ENCODE peak calls at places on chromosomes 5 and 9, in five cellular contexts. Q is fibroblast of lung, T is IMR-90, L is AG04450, D is uterus. M is an unnamed sample.

GRCh38 chr5:171342362-171343111 is 33.5 kb downstream of the TLX3 start:
- DNase-seq in Q (peak; percentile 74), L (peak; percentile 32), D (no peak), T (peak; percentile 71), M (peak; percentile 65)

GRCh38 chr5:143245929-143246561 is 157.4 kb downstream of the NR3C1 start:
- DNase-seq in L (no peak), D (no peak), T (peak; percentile 97), Q (peak; percentile 92), M (no peak)

GRCh38 chr9:98329281-98329680 is 73.8 kb upstream of the TBC1D2 start:
- DNase-seq in Q (no peak), T (no peak), L (no peak), D (no peak), M (no peak)

GRCh38 chr9:9942764-9943424 is 669.9 kb downstream of the PTPRD start:
- DNase-seq in L (peak; percentile 8), T (peak; percentile 42), D (no peak), Q (peak; percentile 63), M (peak; percentile 61)

GRCh38 chr5:10596886-10597451 is 33.1 kb downstream of the ANKRD33B start:
- DNase-seq in D (no peak), T (no peak), L (no peak), Q (no peak), M (no peak)

GRCh38 chr5:180107005-180107404 is 35.4 kb upstream of the RNF130 start:
- DNase-seq in Q (no peak), L (no peak), D (no peak), T (no peak), M (no peak)

GRCh38 chr5:76836181-76836580 is 13.6 kb upstream of the S100Z start:
- DNase-seq in D (no peak), T (peak; percentile 60), L (no peak), Q (peak; percentile 39), M (no peak)

GRCh38 chr9:14585730-14586473 is 107.3 kb downstream of the ZDHHC21 start:
- DNase-seq in L (no peak), T (no peak), Q (no peak), D (no peak), M (peak; percentile 90)

GRCh38 chr9:34035656-34036055 is 13.0 kb downstream of the UBAP2 start:
- DNase-seq in L (no peak), T (no peak), Q (no peak), D (no peak), M (no peak)

GRCh38 chr9:106305428-106306133 is 557.4 kb upstream of the ZNF462 start:
- DNase-seq in T (no peak), D (no peak), Q (no peak), L (no peak), M (peak; percentile 16)

GRCh38 chr5:79959407-79959806 is 31.7 kb downstream of the MTX3 start:
- DNase-seq in L (no peak), Q (no peak), D (no peak), T (no peak), M (no peak)

GRCh38 chr5:125043781-125044391 is 297.4 kb upstream of the ZNF608 start:
- DNase-seq in Q (peak; percentile 42), L (no peak), D (peak; percentile 22), T (peak; percentile 56), M (no peak)

GRCh38 chr9:135288054-135288453 is 191.5 kb upstream of the PPP1R26 start:
- DNase-seq in D (no peak), T (no peak), Q (no peak), L (no peak), M (no peak)

GRCh38 chr5:172452398-172453205 is 1.7 kb downstream of the SH3PXD2B start:
- DNase-seq in Q (peak; percentile 68), T (peak; percentile 72), L (no peak), D (peak; percentile 64), M (peak; percentile 15)
- H3K4me3 ChIP-seq in Q (peak overlapping the region; percentile 98), T (peak overlapping the region; percentile 98), L (peak overlapping the region; percentile 97), D (peak overlapping the region; percentile 96), M (no peak overlapping the region)

GRCh38 chr9:120299785-120300184 is 280.2 kb downstream of the CDK5RAP2 start:
- DNase-seq in L (no peak), Q (no peak), T (no peak), D (no peak), M (no peak)
- TF ChIP-seq CTCF in L (no peak), Q (no peak), T (no peak), D (no peak), M (no peak)

GRCh38 chr5:36928947-36929346 is 52.4 kb downstream of the NIPBL start:
- DNase-seq in T (peak; percentile 86), Q (peak; percentile 83), L (peak; percentile 18), D (no peak), M (no peak)
- H3K4me3 ChIP-seq in T (no peak overlapping the region), Q (no peak overlapping the region), L (no peak overlapping the region), D (no peak overlapping the region), M (no peak overlapping the region)

GRCh38 chr9:127968046-127968445 is 12.7 kb downstream of the EEIG1 start:
- DNase-seq in T (peak; percentile 77), L (no peak), Q (peak; percentile 38), D (peak; percentile 57), M (no peak)
- TF ChIP-seq CTCF in T (peak; percentile 6), L (no peak), Q (no peak), D (no peak), M (no peak)

DNA sequence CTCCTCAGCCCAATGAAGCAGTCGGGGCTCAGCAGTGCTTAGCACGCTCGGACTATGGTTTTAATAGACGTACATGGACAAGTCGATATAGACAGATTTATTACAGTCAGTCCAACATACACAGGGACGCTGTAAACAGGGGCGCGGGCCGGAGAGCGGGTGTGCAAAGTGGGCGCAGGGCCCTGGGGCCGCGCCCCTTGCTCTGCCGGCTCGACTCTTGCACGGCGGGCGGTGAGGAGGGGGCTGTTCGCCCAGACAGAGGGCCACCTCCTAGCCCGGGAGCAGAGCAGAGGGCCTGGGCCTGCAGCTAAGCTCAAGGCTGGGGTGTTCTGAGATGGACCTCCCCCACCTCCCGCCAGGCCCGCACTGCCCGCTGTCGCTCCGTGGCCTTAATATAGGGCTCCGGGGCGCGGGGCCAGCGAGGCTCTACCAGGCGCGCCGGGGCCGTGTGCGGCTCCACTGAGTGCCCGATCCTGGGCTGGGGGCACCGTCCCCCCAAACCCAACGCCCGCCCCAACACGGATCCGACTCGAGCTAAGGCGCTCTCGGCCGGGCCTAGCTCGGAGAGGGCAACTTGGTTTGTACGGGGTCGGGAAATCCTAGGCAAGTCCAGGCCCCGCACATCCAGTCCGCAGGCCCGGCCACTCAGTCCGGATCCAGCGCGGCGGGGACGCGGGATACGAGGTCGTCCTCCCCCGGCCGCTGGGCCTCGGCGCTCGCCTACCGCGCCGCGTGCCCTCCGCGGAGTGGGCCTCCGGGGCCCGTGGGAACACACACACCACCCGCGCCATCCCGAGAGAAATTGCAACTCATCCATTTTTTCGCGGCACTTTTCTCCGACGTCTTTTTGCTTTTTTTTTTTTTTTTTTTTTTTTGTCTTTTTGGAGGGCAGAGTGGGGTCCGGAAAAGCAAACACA is 6.1 kb downstream of the PITX1 start:
- DNase-seq in L (no peak), T (no peak), D (no peak), Q (no peak), M (no peak)
- H3K4me3 ChIP-seq in L (peak overlapping the region; percentile 22), T (no peak overlapping the region), D (no peak overlapping the region), Q (no peak overlapping the region), M (no peak overlapping the region)

DNA sequence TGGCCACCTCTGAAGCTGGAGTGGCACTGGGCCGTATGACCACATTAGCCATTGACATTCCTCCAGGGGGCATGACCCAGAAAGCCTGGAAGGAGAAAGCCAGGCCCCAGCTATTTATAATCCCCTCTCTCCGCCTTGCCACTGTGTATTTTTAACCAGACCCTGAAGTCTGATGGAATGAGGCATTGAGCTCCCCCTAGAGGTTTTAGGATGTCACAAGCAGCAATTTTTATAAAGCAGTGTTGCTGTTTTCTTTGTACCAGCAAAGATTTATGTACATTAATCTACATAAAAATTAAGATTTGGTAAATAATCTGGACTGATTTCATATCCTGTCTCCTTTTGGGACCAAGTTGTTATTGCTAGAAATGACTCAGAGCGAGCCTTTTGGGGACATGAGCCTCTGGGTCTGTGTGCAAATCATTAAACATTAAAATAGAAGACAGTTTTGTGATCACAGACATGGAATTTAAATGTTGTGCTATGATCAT is 127.1 kb downstream of the TRIO start:
- DNase-seq in Q (peak; percentile 82), L (no peak), T (peak; percentile 64), D (peak; percentile 42), M (peak; percentile 68)
- TF ChIP-seq CTCF in Q (peak; percentile 87), L (peak; percentile 82), T (peak; percentile 76), D (peak; percentile 81), M (peak; percentile 76)

GRCh38 chr5:177516601-177517568 is at the start of gene DDX41:
- DNase-seq in L (peak; percentile 98), Q (peak; percentile 100), D (peak; percentile 97), T (peak; percentile 99), M (peak; percentile 97)

GRCh38 chr5:177512736-177513380 is 3.2 kb upstream of the DOK3 start:
- DNase-seq in Q (no peak), L (no peak), T (no peak), D (no peak), M (no peak)

GRCh38 chr5:177513500-177513899 is 3.3 kb downstream of the DDX41 start:
- DNase-seq in T (no peak), Q (no peak), L (no peak), D (no peak), M (no peak)

GRCh38 chr5:177514541-177514940 is 2.2 kb downstream of the DDX41 start:
- DNase-seq in T (no peak), D (no peak), L (no peak), Q (no peak), M (no peak)

DNA sequence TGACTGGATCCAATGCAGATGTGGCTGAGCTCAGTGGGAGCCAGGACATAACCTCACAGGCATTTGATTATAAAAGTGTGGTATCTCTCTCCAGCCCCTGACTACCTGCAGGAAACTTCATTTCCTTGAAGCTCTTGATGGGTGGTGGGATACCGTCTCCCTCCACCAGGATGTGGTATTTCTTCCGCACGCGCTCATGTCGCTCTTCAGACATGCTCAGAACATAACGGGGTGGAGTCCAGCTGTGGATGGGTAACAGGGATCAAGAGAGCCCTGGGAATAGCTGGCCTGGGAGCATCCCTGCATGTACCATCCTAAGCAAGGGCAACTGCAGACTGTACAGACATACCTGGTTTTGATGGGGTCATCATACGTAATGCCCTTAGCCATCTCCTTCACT is 1.2 kb downstream of the DDX41 start:
- DNase-seq in T (no peak), Q (no peak), D (no peak), L (no peak), M (no peak)
- H3K4me3 ChIP-seq in T (peak overlapping the region; percentile 70), Q (peak overlapping the region; percentile 81), D (no peak overlapping the region), L (peak overlapping the region; percentile 97), M (peak overlapping the region; percentile 88)

DNA sequence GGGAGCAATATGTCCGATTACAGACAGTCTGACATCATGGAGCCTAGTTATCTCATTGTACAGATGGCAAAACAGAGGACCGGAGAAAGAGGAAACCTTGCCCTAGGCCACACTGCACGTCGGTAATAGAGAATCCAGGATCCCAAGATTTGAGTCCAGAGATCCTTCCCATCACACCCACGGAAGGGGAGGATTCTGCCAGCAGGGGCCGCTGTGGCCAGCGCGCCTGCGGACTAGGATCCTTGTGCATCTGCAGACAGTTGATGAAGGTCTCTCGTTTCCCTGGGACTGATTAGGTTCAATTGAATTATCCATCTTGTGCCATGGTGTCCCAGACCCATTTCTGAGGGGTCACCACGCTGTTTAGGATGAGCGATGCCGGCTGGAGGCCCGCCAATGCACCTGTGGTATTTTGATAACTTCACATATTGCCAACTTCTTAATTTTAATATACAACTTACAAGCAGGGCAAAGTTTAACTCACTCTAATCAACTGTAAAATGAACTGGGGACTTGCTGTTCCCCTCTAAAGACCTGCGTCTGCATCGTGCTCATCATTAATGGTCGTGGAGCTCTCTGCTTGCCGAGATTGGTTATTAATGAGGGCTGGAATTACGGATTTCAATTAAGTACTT is 592.7 kb upstream of the BRINP1 start:
- DNase-seq in Q (peak; percentile 26), L (no peak), T (peak; percentile 29), D (no peak), M (peak; percentile 30)
- TF ChIP-seq CTCF in Q (peak; percentile 85), L (peak; percentile 85), T (peak; percentile 60), D (no peak), M (peak; percentile 92)

M was measured in GM12865.